ENCODE peak calls at places on chromosomes 2 and 18, in eight cellular contexts. N is RWPE1, C is upper lobe of right lung, S is MM.1S, Q is suprapubic skin, T is H9, F is PC-9, Y is PC-3. O is an unnamed sample.

GRCh38 chr18:32707153-32707552 is 65.7 kb downstream of the KLHL14 start:
- DNase-seq in Y (no peak), C (no peak), T (no peak), Q (no peak), F (no peak), N (no peak), S (no peak), O (no peak)

GRCh38 chr2:160036736-160037135 is 25.7 kb downstream of the PLA2R1 start:
- DNase-seq in Q (no peak), S (no peak), F (no peak), N (no peak), Y (no peak), C (no peak), T (no peak), O (no peak)

GRCh38 chr18:10405014-10405493 is 49.4 kb upstream of the APCDD1 start:
- DNase-seq in T (no peak), C (no peak), Q (no peak), F (no peak), Y (no peak), S (no peak), N (no peak), O (no peak)

GRCh38 chr18:49170145-49170544 is 219.4 kb upstream of the SMAD7 start:
- DNase-seq in Y (no peak), Q (no peak), T (no peak), C (no peak), N (no peak), F (no peak), S (no peak), O (no peak)

GRCh38 chr2:171723724-171724683 is 36.7 kb downstream of the DYNC1I2 start:
- DNase-seq in N (no peak), C (no peak), Q (no peak), S (no peak), Y (peak), F (no peak), T (peak), O (no peak)

GRCh38 chr2:168961450-168962229 is 60.5 kb downstream of the G6PC2 start:
- DNase-seq in C (no peak), N (peak), T (peak), S (peak), Y (peak), F (peak), Q (no peak), O (no peak)

GRCh38 chr2:138730497-138731030 is 49.6 kb downstream of the NXPH2 start:
- DNase-seq in F (no peak), Y (no peak), C (no peak), T (no peak), N (no peak), Q (no peak), S (peak), O (no peak)

GRCh38 chr2:232013701-232014353 is 52.3 kb downstream of the DIS3L2 start:
- DNase-seq in N (peak), C (no peak), F (peak), T (no peak), Y (peak), Q (no peak), S (peak), O (no peak)

GRCh38 chr2:9686061-9686460 is 55.3 kb upstream of the YWHAQ start:
- DNase-seq in Y (no peak), F (no peak), C (peak), S (no peak), Q (no peak), N (no peak), T (no peak), O (no peak)

GRCh38 chr2:100260712-100261620 is 61.3 kb downstream of the LONRF2 start:
- DNase-seq in C (no peak), S (peak), N (peak), Y (peak), F (peak), T (peak), Q (no peak), O (no peak)

GRCh38 chr2:222305510-222306392 is 7.0 kb upstream of the PAX3 start:
- DNase-seq in T (peak), N (no peak), F (no peak), S (no peak), Q (peak), C (no peak), Y (no peak), O (no peak)

GRCh38 chr2:6452702-6453481 is 412.8 kb downstream of the CMPK2 start:
- DNase-seq in F (no peak), S (no peak), T (peak), C (no peak), Q (no peak), N (no peak), Y (peak), O (no peak)

GRCh38 chr2:18987592-18988073 is 370.8 kb downstream of the OSR1 start:
- DNase-seq in C (no peak), S (no peak), F (peak), T (no peak), Q (peak), N (peak), Y (peak), O (no peak)

GRCh38 chr2:50957880-50958279 is 74.1 kb downstream of the NRXN1 start:
- DNase-seq in C (no peak), N (no peak), Q (no peak), Y (peak), F (no peak), S (no peak), T (no peak), O (no peak)

DNA sequence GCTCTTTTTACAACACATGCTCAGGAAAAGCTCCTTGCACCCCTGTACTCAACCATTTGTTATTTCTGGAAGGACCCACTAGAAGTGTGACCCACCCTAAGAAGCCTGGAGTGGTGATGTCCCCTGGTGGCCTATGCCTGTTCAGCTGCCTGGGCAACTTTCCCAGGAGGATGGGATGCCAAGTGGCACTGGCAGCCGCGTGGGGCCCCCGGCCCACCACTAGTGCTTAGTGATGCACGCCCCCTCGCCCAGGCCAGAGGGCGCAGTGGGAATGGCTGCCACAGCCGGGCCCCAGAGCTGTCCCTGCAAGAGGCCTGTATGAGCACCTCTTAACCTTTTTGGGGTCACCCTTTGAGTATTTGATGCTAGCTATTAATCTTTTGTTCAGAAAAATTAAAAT is 18.1 kb downstream of the IMPA2 start:
- DNase-seq in C (no peak), Q (peak), Y (no peak), T (no peak), F (no peak), N (no peak), S (no peak), O (no peak)
- TF ChIP-seq CTCF in C (no peak), Q (no peak), Y (no peak), T (no peak), F (no peak), N (no peak), S (no peak), O (no peak)

GRCh38 chr2:109318949-109319342 is 189.9 kb downstream of the SH3RF3 start:
- DNase-seq in Y (no peak), F (no peak), C (no peak), Q (no peak), T (no peak), N (no peak), S (no peak), O (no peak)
- H3K27ac ChIP-seq in Y (no peak), F (no peak), C (peak), Q (peak), T (no peak), N (peak), S (no peak), O (no peak)

DNA sequence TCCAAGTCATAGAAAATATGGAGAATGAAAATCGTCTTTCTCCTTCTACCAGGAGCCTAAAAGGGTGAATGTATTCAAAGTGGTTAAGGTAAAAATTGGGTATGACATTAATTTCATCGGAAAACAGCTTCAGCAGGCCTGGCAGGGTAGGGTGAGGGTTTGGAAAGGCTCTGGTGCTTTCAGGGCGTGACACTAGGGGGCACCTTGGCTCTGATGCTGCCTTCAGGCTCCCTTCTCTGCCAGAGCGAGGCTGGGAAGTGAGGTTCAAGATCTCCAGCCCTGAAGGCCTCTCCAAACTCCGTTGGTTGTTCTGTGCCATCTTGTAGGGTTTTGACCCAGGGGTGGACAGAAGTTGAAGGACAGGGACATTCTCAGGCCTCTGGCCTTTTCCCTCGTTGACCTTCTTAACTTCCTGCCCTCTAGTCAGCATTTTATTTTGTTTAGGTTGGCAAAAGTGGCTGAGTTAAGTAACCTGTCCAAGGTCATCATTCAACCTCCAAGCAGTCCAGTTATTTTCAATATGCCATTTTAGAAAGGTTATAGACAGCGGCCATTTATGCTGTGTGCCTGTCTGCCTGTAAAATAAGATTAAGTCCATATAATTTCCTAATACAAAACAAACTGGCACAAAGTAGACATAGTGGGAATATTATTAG is 40.3 kb downstream of the EML6 start:
- DNase-seq in F (no peak), C (no peak), N (no peak), Y (no peak), T (peak), Q (no peak), S (no peak), O (no peak)
- TF ChIP-seq CTCF in F (no peak), C (peak), N (no peak), Y (peak), T (peak), Q (no peak), S (peak), O (no peak)

DNA sequence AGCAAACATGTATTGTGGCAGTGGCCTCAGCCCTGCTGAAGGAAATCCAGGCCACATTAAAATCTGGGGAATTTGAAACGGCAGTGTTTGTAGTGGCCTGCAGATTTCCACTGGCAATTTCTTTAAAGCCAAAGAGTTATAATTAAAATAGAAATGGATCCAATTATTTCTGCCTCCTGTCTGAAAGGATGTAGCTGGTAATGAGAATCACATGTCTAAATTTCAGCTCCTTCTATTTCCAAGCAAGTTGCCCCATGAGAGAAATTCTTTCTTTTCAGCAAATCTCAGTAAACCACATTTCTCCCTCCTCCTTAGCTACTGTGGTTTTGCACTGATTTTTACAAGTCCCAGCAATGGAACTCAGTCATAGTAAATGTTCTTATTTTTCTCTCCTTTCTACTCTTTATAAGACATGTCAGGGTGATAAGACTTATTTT is 55.4 kb upstream of the ZNF396 start:
- DNase-seq in C (no peak), Y (no peak), S (no peak), F (no peak), N (no peak), T (no peak), Q (no peak), O (no peak)
- H3K27ac ChIP-seq in C (no peak), Y (no peak), S (no peak), F (no peak), N (no peak), T (no peak), Q (no peak), O (no peak)

GRCh38 chr2:10863837-10864236 is 47.9 kb upstream of the KCNF1 start:
- DNase-seq in N (no peak), Q (no peak), S (peak), C (no peak), T (no peak), F (no peak), Y (no peak), O (no peak)

GRCh38 chr2:10863047-10863446 is 48.7 kb upstream of the KCNF1 start:
- DNase-seq in Y (no peak), F (no peak), N (no peak), T (no peak), C (no peak), S (no peak), Q (no peak), O (no peak)

GRCh38 chr2:10862330-10862729 is 49.4 kb upstream of the KCNF1 start:
- DNase-seq in T (no peak), Q (no peak), Y (no peak), N (no peak), C (no peak), S (no peak), F (no peak), O (no peak)

GRCh38 chr2:10865841-10866240 is 45.9 kb upstream of the KCNF1 start:
- DNase-seq in N (no peak), F (no peak), S (no peak), T (no peak), Q (no peak), Y (no peak), C (no peak), O (no peak)

GRCh38 chr2:10864888-10865551 is 46.7 kb upstream of the KCNF1 start:
- DNase-seq in S (peak), N (no peak), T (no peak), Y (no peak), C (no peak), Q (no peak), F (no peak), O (no peak)
- TF ChIP-seq CTCF in S (peak), N (no peak), T (peak), Y (peak), C (peak), Q (no peak), F (peak), O (peak)

GRCh38 chr2:72828840-72829507 is 3.1 kb upstream of the EXOC6B start:
- DNase-seq in C (no peak), S (peak), Y (no peak), N (no peak), T (no peak), F (no peak), Q (no peak), O (no peak)

GRCh38 chr2:72827999-72828646 is 2.3 kb upstream of the EXOC6B start:
- DNase-seq in C (no peak), Q (no peak), Y (peak), S (no peak), N (peak), F (peak), T (no peak), O (no peak)

GRCh38 chr2:72826156-72826477 is 284 bp upstream of the EXOC6B start:
- DNase-seq in S (no peak), T (no peak), Y (no peak), Q (no peak), N (no peak), F (no peak), C (no peak), O (no peak)

GRCh38 chr2:72825271-72826155 is at the start of gene EXOC6B:
- DNase-seq in S (peak), N (peak), Q (peak), C (peak), F (peak), T (peak), Y (peak), O (peak)

DNA sequence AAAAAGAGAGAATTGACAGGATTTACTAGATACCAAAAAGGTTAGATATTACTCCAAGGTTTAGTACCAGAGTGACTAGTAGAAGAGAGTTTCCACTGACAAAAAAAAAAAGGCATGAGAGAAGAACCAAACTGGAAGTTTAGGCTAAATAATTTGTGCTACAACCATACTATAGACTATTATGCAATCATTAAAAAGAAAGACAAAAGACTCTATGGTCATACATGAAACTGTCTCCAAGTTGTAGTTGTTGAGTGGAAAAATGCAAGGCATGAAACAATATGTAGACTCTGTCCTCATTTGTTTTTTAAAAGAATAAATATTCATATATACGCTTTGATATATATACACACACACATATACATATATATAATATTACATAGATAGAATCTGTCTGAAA is 1.7 kb upstream of the EXOC6B start:
- DNase-seq in C (no peak), T (no peak), N (no peak), S (no peak), F (no peak), Y (no peak), Q (no peak), O (no peak)
- H3K27ac ChIP-seq in C (no peak), T (no peak), N (peak), S (no peak), F (peak), Y (no peak), Q (peak), O (no peak)

DNA sequence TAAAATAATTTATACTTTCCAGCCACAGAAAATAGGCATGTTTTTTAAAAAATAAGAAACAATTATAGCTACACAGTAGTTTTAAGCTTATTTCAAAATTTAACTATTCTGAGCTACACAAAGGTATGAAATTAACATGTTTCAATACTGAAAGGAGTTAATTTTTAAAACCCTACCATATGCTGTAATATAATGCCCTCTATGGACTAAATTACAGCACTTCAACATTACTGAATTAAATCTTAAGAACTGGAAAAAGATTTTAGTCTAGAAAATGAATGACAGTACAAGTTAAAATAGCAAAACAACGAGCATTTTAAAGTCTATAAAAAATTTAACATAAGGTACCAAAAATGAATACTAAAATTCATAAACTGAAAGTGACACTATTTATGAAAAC is 36.3 kb downstream of the RTN4 start:
- DNase-seq in C (no peak), F (no peak), N (no peak), Y (no peak), S (no peak), T (no peak), Q (no peak), O (no peak)
- TF ChIP-seq CTCF in C (peak), F (no peak), N (peak), Y (peak), S (peak), T (no peak), Q (peak), O (no peak)